ENCODE peak calls at places on chromosomes 5 and 9, in seven cellular contexts. F is GM13976, I is ovary, R is RWPE1, J is right atrium auricular region, B is PC-3, D is BE2C. O is an unnamed sample.

GRCh38 chr5:54651482-54652076 is 134.0 kb downstream of the SNX18 start:
- DNase-seq in B (no peak), J (peak), F (no peak), D (peak), I (no peak), R (peak), O (no peak)

GRCh38 chr9:130235558-130236435 is 29.8 kb upstream of the HMCN2 start:
- DNase-seq in B (peak), J (peak), D (peak), R (peak), F (peak), I (peak), O (peak)

GRCh38 chr5:84430863-84431663 is 46.4 kb upstream of the EDIL3 start:
- DNase-seq in R (no peak), F (no peak), D (peak), J (no peak), I (no peak), B (no peak), O (no peak)

GRCh38 chr5:119343042-119343441 is 12.8 kb upstream of the TNFAIP8 start:
- DNase-seq in F (no peak), R (no peak), D (no peak), B (no peak), J (no peak), I (no peak), O (no peak)

GRCh38 chr9:111598730-111599091 is 736 bp downstream of the PTGR1 start:
- DNase-seq in D (no peak), R (peak), F (peak), J (peak), B (peak), I (peak), O (peak)

GRCh38 chr5:133995903-133996563 is 8.7 kb downstream of the VDAC1 start:
- DNase-seq in I (no peak), F (no peak), J (no peak), R (no peak), B (no peak), D (peak), O (no peak)

GRCh38 chr9:2620876-2621677 is 510 bp upstream of the VLDLR start:
- DNase-seq in F (no peak), B (peak), R (peak), D (peak), J (peak), I (peak), O (peak)

GRCh38 chr5:142082182-142082781 is 26.3 kb upstream of the NDFIP1 start:
- DNase-seq in R (no peak), I (no peak), F (no peak), D (no peak), J (no peak), B (no peak), O (no peak)

GRCh38 chr9:123318961-123319421 is 37.0 kb upstream of the CRB2 start:
- DNase-seq in F (no peak), R (no peak), I (no peak), D (no peak), J (no peak), B (no peak), O (no peak)

GRCh38 chr5:168881427-168882149 is 302.4 kb upstream of the PANK3 start:
- DNase-seq in J (no peak), R (no peak), F (no peak), I (no peak), D (peak), B (no peak), O (no peak)

GRCh38 chr5:62790348-62790747 is 211.7 kb downstream of the LRRC70 start:
- DNase-seq in D (no peak), R (no peak), B (no peak), J (no peak), F (no peak), I (peak), O (no peak)

GRCh38 chr9:27664136-27664819 is 91.0 kb upstream of the C9orf72 start:
- DNase-seq in F (no peak), J (no peak), B (no peak), D (no peak), I (no peak), R (no peak), O (no peak)

GRCh38 chr5:73615085-73615484 is 10.9 kb upstream of the ARHGEF28 start:
- DNase-seq in D (no peak), J (no peak), I (no peak), R (peak), F (no peak), B (peak), O (no peak)

GRCh38 chr9:98929096-98929495 is 14.6 kb upstream of the COL15A1 start:
- DNase-seq in F (no peak), J (no peak), B (no peak), R (no peak), D (no peak), I (no peak), O (no peak)

GRCh38 chr5:147788023-147788422 is 5.5 kb upstream of the JAKMIP2 start:
- DNase-seq in J (no peak), B (no peak), D (no peak), I (no peak), R (no peak), F (no peak), O (no peak)

GRCh38 chr5:125372694-125373621 is 626.5 kb upstream of the ZNF608 start:
- DNase-seq in B (peak), R (no peak), I (no peak), D (peak), F (no peak), J (no peak), O (no peak)

GRCh38 chr5:155850411-155850810 is 476.6 kb upstream of the SGCD start:
- DNase-seq in I (no peak), D (no peak), F (no peak), R (no peak), J (no peak), B (no peak), O (no peak)

GRCh38 chr9:75551866-75552265 is 338.6 kb upstream of the PCSK5 start:
- DNase-seq in I (no peak), D (no peak), F (no peak), J (no peak), B (no peak), R (no peak), O (no peak)

GRCh38 chr9:136806631-136807201 is 1.0 kb upstream of the RABL6 start:
- DNase-seq in J (no peak), F (no peak), I (peak), B (no peak), D (no peak), R (no peak), O (no peak)

GRCh38 chr9:14433841-14434511 is 120.0 kb upstream of the NFIB start:
- DNase-seq in I (peak), J (no peak), B (peak), F (no peak), D (peak), R (peak), O (no peak)

GRCh38 chr5:94893404-94894145 is 275.1 kb downstream of the SLF1 start:
- DNase-seq in I (no peak), B (peak), F (no peak), D (peak), J (no peak), R (no peak), O (no peak)

GRCh38 chr5:18465833-18466681 is 831.8 kb downstream of the TAF11L14 start:
- DNase-seq in J (no peak), R (peak), F (peak), B (peak), I (no peak), D (peak), O (peak)

GRCh38 chr9:99127372-99128132 is 22.6 kb downstream of the TGFBR1 start:
- DNase-seq in R (peak), J (no peak), B (peak), F (no peak), D (no peak), I (no peak), O (no peak)

GRCh38 chr9:10108815-10109214 is 504.0 kb downstream of the PTPRD start:
- DNase-seq in F (no peak), D (no peak), I (no peak), B (no peak), J (no peak), R (no peak), O (no peak)

GRCh38 chr9:131409458-131409992 is 15.6 kb downstream of the PRRC2B start:
- DNase-seq in F (no peak), I (no peak), D (no peak), R (no peak), B (no peak), J (no peak), O (no peak)

GRCh38 chr9:131405858-131406566 is 12.1 kb downstream of the PRRC2B start:
- DNase-seq in R (no peak), I (no peak), B (no peak), D (no peak), J (no peak), F (no peak), O (no peak)

GRCh38 chr9:131410051-131410491 is 16.2 kb downstream of the PRRC2B start:
- DNase-seq in D (no peak), R (no peak), J (no peak), I (no peak), F (no peak), B (no peak), O (no peak)

GRCh38 chr9:131406567-131407436 is 12.9 kb downstream of the PRRC2B start:
- DNase-seq in D (no peak), J (no peak), F (no peak), B (no peak), I (no peak), R (no peak), O (no peak)

DNA sequence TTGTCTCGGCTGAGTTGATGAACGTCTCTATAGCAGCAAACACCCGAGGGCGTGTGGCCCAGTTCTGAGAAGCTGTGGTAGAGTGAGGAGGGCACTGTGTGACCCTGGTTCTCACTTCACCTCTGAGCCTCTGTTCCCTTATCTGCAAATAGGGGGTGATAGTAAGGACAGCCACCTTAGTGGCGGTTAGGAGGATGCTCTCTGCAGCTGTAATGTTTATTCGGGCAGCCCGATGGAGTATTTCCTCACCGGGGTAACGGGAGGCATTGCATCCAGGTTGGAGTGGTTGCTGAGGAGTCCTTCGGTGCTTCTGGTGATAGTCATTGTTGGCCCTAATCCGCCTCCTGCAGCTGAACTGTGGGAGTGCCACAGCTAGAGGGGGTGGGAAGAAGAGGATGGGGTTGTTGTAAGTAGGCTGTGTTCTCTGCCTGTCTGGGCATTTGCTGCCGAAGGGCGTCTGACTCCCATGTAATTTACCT is 13.9 kb downstream of the PRRC2B start:
- DNase-seq in F (no peak), B (no peak), J (no peak), D (no peak), I (no peak), R (peak), O (no peak)
- TF ChIP-seq CTCF in F (no peak), B (no peak), J (peak), D (peak), I (no peak), R (no peak), O (no peak)

DNA sequence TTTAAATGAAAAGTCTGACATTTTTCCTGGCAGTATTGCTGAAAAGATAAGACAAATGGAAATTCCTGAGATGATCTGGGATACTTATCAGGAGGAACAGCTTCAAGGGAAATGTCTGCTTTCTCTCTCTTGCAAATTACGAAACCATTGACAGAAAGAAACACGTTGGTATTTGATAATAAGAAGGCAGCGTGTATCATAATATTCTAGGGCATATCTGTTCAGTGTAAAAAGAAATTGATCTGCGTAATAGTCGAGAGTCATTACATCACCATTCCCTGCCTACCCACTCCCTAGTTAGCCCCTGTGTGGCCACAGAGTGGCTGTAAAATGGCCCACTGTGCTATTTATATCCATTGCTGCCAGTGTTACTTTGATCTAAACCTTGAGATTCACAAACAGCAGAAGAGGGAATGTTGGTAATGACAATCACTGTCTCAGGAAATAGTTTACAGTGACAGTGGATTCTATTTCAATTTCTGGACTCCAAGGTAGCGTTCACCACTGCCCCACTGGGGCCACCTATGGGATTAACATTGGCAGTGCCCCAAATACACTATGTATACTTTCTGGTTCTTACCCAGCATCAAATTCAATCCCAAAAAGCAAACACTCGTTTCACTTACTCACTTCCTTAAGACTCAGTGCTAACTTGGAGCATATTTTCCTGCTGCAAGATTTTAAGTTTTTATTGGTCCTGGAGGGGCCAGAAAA is 133.4 kb upstream of the GAS1 start:
- DNase-seq in F (no peak), I (no peak), D (peak), J (no peak), R (no peak), B (peak), O (no peak)
- TF ChIP-seq CTCF in F (no peak), I (no peak), D (peak), J (no peak), R (no peak), B (no peak), O (no peak)

DNA sequence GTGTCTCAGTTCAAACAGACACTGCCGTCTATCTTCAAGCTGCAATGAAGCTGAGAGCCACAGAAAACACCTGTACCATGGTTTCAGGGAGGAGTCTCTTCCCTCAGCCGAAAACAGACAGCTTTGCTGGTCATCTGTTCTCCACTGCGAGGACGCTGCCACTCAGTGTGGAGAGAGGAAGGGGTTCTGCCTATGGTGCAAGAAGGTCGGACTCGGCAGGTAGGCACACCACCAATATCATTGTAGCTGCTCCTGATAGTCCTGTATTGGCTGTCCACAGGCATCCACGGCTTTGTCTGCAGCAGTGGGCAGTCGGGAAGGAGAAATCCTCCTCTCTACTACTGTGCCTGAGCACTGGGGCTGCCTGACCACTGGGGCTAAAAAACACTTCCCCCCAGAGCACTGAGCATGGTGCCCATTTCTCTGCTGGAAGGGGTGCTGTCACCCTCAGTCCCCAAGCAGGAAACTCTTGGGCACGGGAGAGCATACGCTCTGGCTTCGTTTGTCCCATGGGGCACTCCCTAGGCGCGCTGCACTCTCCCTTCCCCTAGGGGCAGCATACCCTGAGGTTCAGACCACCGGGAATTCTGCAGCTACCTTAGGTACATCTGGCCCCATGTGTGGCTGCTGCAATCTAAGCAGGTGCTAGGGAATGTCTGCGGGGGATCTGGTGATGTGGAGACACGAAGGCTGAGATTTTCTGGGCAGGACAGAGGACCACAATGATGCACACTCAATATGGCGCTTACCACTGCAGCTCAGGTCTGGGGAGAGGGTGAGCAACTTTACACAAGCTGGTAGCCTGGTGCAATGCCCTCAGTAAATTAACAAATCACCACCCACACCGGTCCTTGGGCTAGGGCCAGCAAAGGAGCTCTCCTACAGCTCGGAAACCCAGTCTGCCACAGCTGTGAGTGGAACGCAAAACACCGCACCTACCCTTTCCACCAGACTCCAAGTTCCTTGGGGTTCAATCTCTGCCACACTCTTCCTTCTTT is 880.9 kb upstream of the SEMA6A start:
- DNase-seq in R (peak), I (no peak), F (no peak), J (no peak), B (no peak), D (peak), O (peak)
- TF ChIP-seq CTCF in R (no peak), I (no peak), F (no peak), J (no peak), B (no peak), D (peak), O (no peak)

GRCh38 chr5:159772698-159773061 is 143.6 kb upstream of the ADRA1B start:
- DNase-seq in B (no peak), I (no peak), R (no peak), J (no peak), D (no peak), F (no peak), O (no peak)

GRCh38 chr5:159777049-159777448 is 139.2 kb upstream of the ADRA1B start:
- DNase-seq in D (no peak), R (no peak), F (no peak), B (peak), J (no peak), I (no peak), O (no peak)

GRCh38 chr5:159775890-159776289 is 140.4 kb upstream of the ADRA1B start:
- DNase-seq in B (no peak), I (no peak), D (no peak), J (no peak), R (no peak), F (no peak), O (no peak)

GRCh38 chr5:159774476-159775031 is 141.7 kb upstream of the ADRA1B start:
- DNase-seq in B (no peak), R (no peak), D (no peak), I (no peak), F (no peak), J (no peak), O (no peak)

GRCh38 chr5:159773062-159773924 is 143.0 kb upstream of the ADRA1B start:
- DNase-seq in J (peak), B (peak), I (peak), R (peak), F (peak), D (peak), O (peak)
- TF ChIP-seq CTCF in J (peak), B (peak), I (peak), R (peak), F (no peak), D (peak), O (no peak)

DNA sequence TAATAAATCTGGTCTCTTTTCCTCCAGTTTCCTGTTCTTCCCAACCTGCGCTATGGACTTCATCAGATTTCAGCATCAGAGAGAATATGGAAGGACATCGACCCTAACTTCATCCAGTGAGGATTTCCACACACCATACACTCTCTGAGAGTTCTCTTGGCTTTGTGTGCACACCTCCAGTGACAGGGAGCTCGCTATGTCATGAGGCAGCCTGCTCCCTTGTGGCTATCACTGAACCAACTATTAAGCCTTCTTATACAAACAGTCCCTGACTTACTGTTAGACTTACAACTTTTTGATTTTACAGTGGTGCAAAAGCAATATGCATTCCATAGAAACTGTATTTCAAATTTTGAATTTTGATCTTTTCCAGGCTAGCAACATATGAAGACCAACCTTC is 12.2 kb upstream of the B4GALT1 start:
- DNase-seq in J (no peak), D (no peak), I (no peak), R (no peak), B (no peak), F (no peak), O (no peak)
- TF ChIP-seq CTCF in J (peak), D (no peak), I (no peak), R (no peak), B (no peak), F (no peak), O (no peak)

GRCh38 chr5:34918025-34918424 is 2.5 kb downstream of the BRIX1 start:
- DNase-seq in R (no peak), I (no peak), B (no peak), D (no peak), F (no peak), J (no peak), O (no peak)

GRCh38 chr5:34916518-34916917 is 1.0 kb downstream of the BRIX1 start:
- DNase-seq in B (no peak), J (no peak), F (no peak), D (no peak), I (no peak), R (no peak), O (no peak)

GRCh38 chr5:34915139-34915855 is at the start of the genes BRIX1 and RAD1:
- DNase-seq in F (peak), R (peak), I (peak), D (peak), J (peak), B (peak), O (peak)

GRCh38 chr5:34915856-34916192 is 313 bp downstream of the BRIX1 start:
- DNase-seq in I (no peak), J (no peak), F (no peak), B (no peak), R (peak), D (no peak), O (no peak)

DNA sequence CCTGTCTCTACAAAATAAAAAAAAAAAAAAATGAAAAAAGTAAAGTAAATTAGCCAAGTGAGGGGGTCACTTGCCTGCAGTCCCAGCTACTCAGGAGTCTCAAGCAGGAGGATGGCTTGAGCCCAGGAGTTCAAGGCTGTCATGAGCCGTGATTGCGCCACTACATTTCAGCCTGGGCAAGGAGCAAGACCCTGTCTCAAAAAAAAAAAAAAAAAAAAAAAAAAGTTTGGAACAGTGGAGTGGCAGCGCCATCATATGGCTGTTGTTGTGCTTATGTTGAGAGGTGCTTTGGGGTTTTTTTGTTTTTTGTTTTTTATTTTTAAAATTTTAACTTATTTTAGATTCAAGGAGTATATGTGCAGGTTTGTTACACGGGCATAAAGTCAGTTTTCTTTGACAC is 3.6 kb downstream of the BRIX1 start:
- DNase-seq in B (no peak), D (no peak), R (no peak), I (no peak), F (no peak), J (no peak), O (no peak)
- TF ChIP-seq CTCF in B (peak), D (peak), R (no peak), I (no peak), F (no peak), J (no peak), O (no peak)